ENCODE peak calls at places on chromosome 21, in seven cellular contexts. H is PC-3, M is thyroid gland, D is SJSA1, A is upper lobe of left lung, N is spleen, Z is astrocyte. R is an unnamed sample.

GRCh38 chr21:26137379-26138060 is 33.0 kb downstream of the APP start:
- DNase-seq in M (no peak), Z (no peak), D (peak; percentile 15), N (no peak), A (no peak), H (peak; percentile 43), R (no peak)

GRCh38 chr21:24844672-24845071 is 762.6 kb downstream of the MRPL39 start:
- DNase-seq in H (no peak), N (no peak), M (no peak), Z (no peak), D (no peak), A (no peak), R (no peak)

GRCh38 chr21:37337831-37338230 is 28.7 kb upstream of the DYRK1A start:
- DNase-seq in D (no peak), H (no peak), N (no peak), M (no peak), Z (no peak), A (no peak), R (no peak)

GRCh38 chr21:40186036-40186435 is 318.8 kb downstream of the PCP4 start:
- DNase-seq in H (no peak), D (no peak), M (no peak), A (no peak), N (no peak), Z (peak; percentile 77), R (no peak)

GRCh38 chr21:43304621-43305335 is 122.2 kb downstream of the SIK1 start:
- DNase-seq in Z (no peak), N (peak; percentile 71), A (no peak), H (no peak), D (no peak), M (no peak), R (no peak)

GRCh38 chr21:32886339-32886738 is 114.8 kb upstream of the PAXBP1 start:
- DNase-seq in Z (no peak), H (peak; percentile 9), M (no peak), N (peak; percentile 73), D (no peak), A (no peak), R (no peak)

GRCh38 chr21:14767192-14767852 is 221.2 kb upstream of the SAMSN1 start:
- DNase-seq in Z (no peak), D (no peak), H (no peak), A (no peak), M (no peak), N (no peak), R (no peak)

GRCh38 chr21:34120867-34121266 is 47.5 kb downstream of the MRPS6 start:
- DNase-seq in Z (no peak), D (no peak), N (no peak), H (no peak), M (no peak), A (no peak), R (no peak)

DNA sequence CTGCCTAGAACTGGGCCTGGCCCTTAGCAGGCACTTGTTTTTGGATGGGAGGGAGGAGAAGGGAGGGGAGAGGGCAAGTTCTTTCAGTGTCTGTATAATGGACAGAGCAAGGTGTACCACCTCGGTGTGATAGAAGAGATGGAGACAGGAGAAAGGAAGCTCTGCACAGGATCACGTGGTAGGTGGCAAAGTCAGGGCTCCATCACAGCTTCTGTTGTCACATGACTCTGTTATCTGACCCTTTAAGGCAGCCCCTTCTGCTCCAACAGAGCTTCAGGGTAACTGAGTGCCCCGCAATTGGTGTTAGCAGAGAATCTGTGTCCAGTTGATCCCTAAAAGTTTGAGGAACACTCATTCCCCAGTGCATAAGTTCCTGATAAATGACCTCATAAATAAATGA is 16.5 kb upstream of the ETS2 start:
- DNase-seq in D (no peak), M (no peak), H (no peak), A (no peak), Z (no peak), N (no peak), R (no peak)
- H3K27ac ChIP-seq in D (no peak overlapping the region), M (no peak overlapping the region), H (peak overlapping the region; percentile 96), A (no peak overlapping the region), Z (no peak overlapping the region), N (no peak overlapping the region), R (no peak overlapping the region)

GRCh38 chr21:29187939-29188338 is 57.5 kb downstream of the MAP3K7CL start:
- DNase-seq in D (no peak), M (no peak), A (no peak), Z (peak; percentile 95), H (peak; percentile 94), N (no peak), R (no peak)

GRCh38 chr21:29189358-29189757 is 58.9 kb downstream of the MAP3K7CL start:
- DNase-seq in D (no peak), M (no peak), Z (no peak), N (no peak), H (no peak), A (no peak), R (no peak)

GRCh38 chr21:29193907-29194306 is 63.5 kb downstream of the MAP3K7CL start:
- DNase-seq in Z (no peak), D (no peak), M (no peak), N (no peak), H (peak; percentile 33), A (no peak), R (no peak)

GRCh38 chr21:29192999-29193563 is 62.6 kb downstream of the MAP3K7CL start:
- DNase-seq in N (no peak), A (no peak), Z (no peak), D (no peak), M (no peak), H (no peak), R (no peak)

GRCh38 chr21:29190920-29191319 is 60.5 kb downstream of the MAP3K7CL start:
- DNase-seq in A (no peak), Z (no peak), D (no peak), H (no peak), N (no peak), M (no peak), R (no peak)
- H3K27ac ChIP-seq in A (peak overlapping the region; percentile 8), Z (no peak overlapping the region), D (no peak overlapping the region), H (no peak overlapping the region), N (no peak overlapping the region), M (no peak overlapping the region), R (peak overlapping the region; percentile 8)

GRCh38 chr21:45286671-45287437 is 841 bp downstream of the POFUT2 start:
- DNase-seq in N (peak; percentile 82), D (no peak), A (peak; percentile 84), M (no peak), H (no peak), Z (no peak), R (peak; percentile 68)
- H3K27ac ChIP-seq in N (no peak overlapping the region), D (no peak overlapping the region), A (peak overlapping the region; percentile 32), M (no peak overlapping the region), H (no peak overlapping the region), Z (no peak overlapping the region), R (no peak overlapping the region)

DNA sequence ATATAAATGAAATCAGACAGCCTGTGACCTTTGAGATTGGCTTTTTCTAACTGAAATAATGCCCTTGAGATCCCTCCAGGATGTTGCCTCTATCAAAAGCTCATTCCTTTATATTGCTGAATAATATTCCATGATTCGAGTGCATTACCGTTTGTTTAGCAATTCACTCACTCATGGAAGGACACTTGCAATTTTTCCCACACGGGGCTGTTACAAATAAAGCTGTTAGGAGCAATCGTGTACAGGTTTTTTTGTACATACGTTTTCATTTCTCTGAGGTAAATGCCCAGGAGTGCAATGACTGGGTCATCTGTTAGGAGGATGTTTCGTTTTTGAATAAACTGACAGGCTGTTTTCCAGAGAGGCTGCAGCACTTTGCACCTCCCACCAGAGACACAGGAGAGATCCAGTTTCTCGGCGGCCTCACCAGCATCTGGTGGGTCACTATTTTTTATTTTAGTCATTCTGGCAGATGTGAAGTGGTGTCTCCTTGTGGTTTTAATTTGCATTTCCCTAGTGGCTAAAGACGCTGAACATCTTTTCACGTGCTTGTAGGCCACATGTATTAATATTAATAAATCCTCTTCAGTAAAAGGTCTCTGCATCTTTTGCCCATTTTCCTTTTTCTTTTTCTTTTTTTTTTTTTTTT is 11.0 kb downstream of the PRDM15 start:
- DNase-seq in H (no peak), Z (peak; percentile 9), D (no peak), A (no peak), N (peak; percentile 31), M (no peak), R (no peak)
- H3K27ac ChIP-seq in H (no peak overlapping the region), Z (no peak overlapping the region), D (no peak overlapping the region), A (no peak overlapping the region), N (no peak overlapping the region), M (no peak overlapping the region), R (no peak overlapping the region)

GRCh38 chr21:29654855-29655254 is 284.9 kb downstream of the GRIK1 start:
- DNase-seq in A (no peak), H (no peak), Z (no peak), N (no peak), M (no peak), D (no peak), R (no peak)
- H3K27ac ChIP-seq in A (no peak overlapping the region), H (no peak overlapping the region), Z (no peak overlapping the region), N (no peak overlapping the region), M (no peak overlapping the region), D (no peak overlapping the region), R (no peak overlapping the region)

GRCh38 chr21:41681939-41682718 is 84.7 kb downstream of the RIPK4 start:
- DNase-seq in Z (no peak), D (no peak), N (peak; percentile 61), A (no peak), H (peak; percentile 89), M (no peak), R (no peak)

GRCh38 chr21:41685511-41686149 is 81.2 kb downstream of the RIPK4 start:
- DNase-seq in Z (no peak), M (no peak), H (no peak), N (no peak), D (no peak), A (no peak), R (no peak)

GRCh38 chr21:41684381-41685245 is 82.2 kb downstream of the RIPK4 start:
- DNase-seq in N (no peak), Z (peak; percentile 74), A (no peak), M (no peak), D (peak; percentile 79), H (peak; percentile 86), R (no peak)

GRCh38 chr21:41682719-41683179 is 84.1 kb downstream of the RIPK4 start:
- DNase-seq in D (no peak), N (peak; percentile 57), M (no peak), H (no peak), A (no peak), Z (no peak), R (no peak)

GRCh38 chr21:41683815-41684214 is 83.0 kb downstream of the RIPK4 start:
- DNase-seq in H (no peak), N (peak; percentile 56), M (no peak), Z (no peak), D (no peak), A (no peak), R (no peak)
- H3K27ac ChIP-seq in H (peak overlapping the region; percentile 98), N (no peak overlapping the region), M (no peak overlapping the region), Z (no peak overlapping the region), D (no peak overlapping the region), A (peak overlapping the region; percentile 57), R (peak overlapping the region; percentile 78)

DNA sequence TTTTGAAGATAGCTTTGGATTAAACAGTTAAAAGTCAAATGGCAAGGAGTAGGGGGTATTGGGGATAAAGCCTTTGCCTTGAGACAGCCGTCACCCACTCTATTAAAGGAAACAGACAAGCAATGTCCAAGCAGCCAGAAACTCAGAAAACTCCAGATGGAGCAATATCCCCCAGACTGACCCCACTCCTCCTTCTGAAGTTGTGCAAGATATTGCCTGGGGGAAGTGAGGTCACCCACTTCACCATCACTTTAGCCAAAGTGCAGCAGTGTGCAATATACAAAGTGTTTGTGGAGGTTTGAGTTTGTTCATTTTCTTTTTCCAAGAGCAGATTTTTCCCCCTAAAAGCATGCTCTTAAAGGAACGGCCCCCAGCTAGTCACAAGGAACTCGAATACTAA is 125.1 kb downstream of the ETS2 start:
- DNase-seq in N (no peak), H (no peak), A (no peak), D (no peak), Z (no peak), M (no peak), R (no peak)
- H3K27ac ChIP-seq in N (peak overlapping the region; percentile 35), H (no peak overlapping the region), A (peak overlapping the region; percentile 81), D (no peak overlapping the region), Z (no peak overlapping the region), M (no peak overlapping the region), R (no peak overlapping the region)

GRCh38 chr21:16181024-16181423 is 451.2 kb downstream of the USP25 start:
- DNase-seq in Z (peak; percentile 47), N (no peak), H (no peak), D (no peak), A (no peak), M (no peak), R (no peak)
- H3K27ac ChIP-seq in Z (no peak overlapping the region), N (no peak overlapping the region), H (no peak overlapping the region), D (no peak overlapping the region), A (no peak overlapping the region), M (no peak overlapping the region), R (peak overlapping the region; percentile 15)

R was measured in suprapubic skin.